ENCODE peak calls at places on chromosomes 7 and 10, in ten cellular contexts. I is stimulated activated CD4-positive, alpha-beta T cell treated with anti-CD3 and anti-CD28 coated beads, Interleukin-2, amount 100 ng/mL, for 48 hours; K is heart right ventricle; X is left cardiac atrium; T is NCI-H460; P is RCC 7860; C is A549; D is activated T-cell treated with anti-CD3 and anti-CD28 coated beads for 1 hour; U is OCI-M1; O is neuronal stem cell. G is an unnamed sample.

GRCh38 chr10:133159950-133160812 is at the start of gene KNDC1:
- DNase-seq in I (no peak), K (no peak), X (no peak), T (no peak), P (no peak), C (peak), D (no peak), U (peak), O (no peak), G (peak)

GRCh38 chr10:114110174-114110972 is 63.6 kb downstream of the CCDC186 start:
- DNase-seq in I (no peak), K (no peak), X (no peak), T (peak), P (no peak), C (peak), D (no peak), U (peak), O (no peak), G (no peak)

GRCh38 chr10:61760943-61761824 is 98.5 kb downstream of the CABCOCO1 start:
- DNase-seq in I (no peak), K (no peak), X (no peak), T (peak), P (peak), C (no peak), D (no peak), U (peak), O (no peak), G (no peak)

GRCh38 chr7:134513169-134513752 is 14.1 kb upstream of the AKR1B10 start:
- DNase-seq in I (peak), K (peak), X (peak), T (peak), P (peak), C (peak), D (no peak), U (peak), O (peak), G (peak)

GRCh38 chr10:112360308-112361270 is 13.3 kb upstream of the ACSL5 start:
- DNase-seq in I (no peak), K (peak), X (peak), T (no peak), P (no peak), C (no peak), D (no peak), U (no peak), O (no peak), G (no peak)

GRCh38 chr10:13485623-13486022 is 43.2 kb downstream of the BEND7 start:
- DNase-seq in I (no peak), K (no peak), X (no peak), T (no peak), P (no peak), C (peak), D (no peak), U (peak), O (no peak), G (no peak)

GRCh38 chr10:71814923-71815411 is 36.1 kb downstream of the PSAP start:
- DNase-seq in I (no peak), K (no peak), X (no peak), T (no peak), P (no peak), C (no peak), D (no peak), U (no peak), O (no peak), G (no peak)

GRCh38 chr7:156127166-156128134 is 315.2 kb upstream of the SHH start:
- DNase-seq in I (no peak), K (no peak), X (no peak), T (peak), P (no peak), C (no peak), D (no peak), U (no peak), O (no peak), G (no peak)

GRCh38 chr7:36600869-36601530 is 123.3 kb downstream of the AOAH start:
- DNase-seq in I (peak), K (no peak), X (no peak), T (no peak), P (peak), C (peak), D (no peak), U (no peak), O (no peak), G (no peak)

GRCh38 chr10:103612462-103613365 is 119.2 kb downstream of the NEURL1 start:
- DNase-seq in I (no peak), K (no peak), X (no peak), T (no peak), P (peak), C (no peak), D (no peak), U (no peak), O (no peak), G (no peak)

GRCh38 chr10:31701546-31701945 is 227.1 kb downstream of the ARHGAP12 start:
- DNase-seq in I (no peak), K (no peak), X (no peak), T (no peak), P (no peak), C (no peak), D (no peak), U (no peak), O (no peak), G (no peak)

GRCh38 chr10:36141786-36142560 is 499.9 kb upstream of the FZD8 start:
- DNase-seq in I (no peak), K (peak), X (no peak), T (no peak), P (no peak), C (no peak), D (no peak), U (no peak), O (no peak), G (no peak)

GRCh38 chr10:5492929-5493576 is 6.3 kb downstream of the CALML5 start:
- DNase-seq in I (no peak), K (no peak), X (no peak), T (no peak), P (no peak), C (no peak), D (no peak), U (no peak), O (no peak), G (no peak)

GRCh38 chr10:132480356-132480755 is 57.2 kb upstream of the INPP5A start:
- DNase-seq in I (no peak), K (no peak), X (no peak), T (no peak), P (no peak), C (no peak), D (no peak), U (no peak), O (no peak), G (no peak)

GRCh38 chr7:30928254-30928872 is 16.7 kb downstream of the AQP1 start:
- DNase-seq in I (no peak), K (no peak), X (no peak), T (no peak), P (no peak), C (no peak), D (no peak), U (no peak), O (no peak), G (no peak)

GRCh38 chr7:33892945-33893344 is 12.4 kb upstream of the BMPER start:
- DNase-seq in I (no peak), K (no peak), X (peak), T (no peak), P (no peak), C (no peak), D (no peak), U (no peak), O (no peak), G (no peak)

GRCh38 chr7:36658603-36659516 is 65.4 kb downstream of the AOAH start:
- DNase-seq in I (no peak), K (peak), X (no peak), T (peak), P (peak), C (peak), D (no peak), U (no peak), O (peak), G (peak)

GRCh38 chr7:56097700-56098099 is 4.9 kb upstream of the PHKG1 start:
- DNase-seq in I (no peak), K (peak), X (peak), T (no peak), P (peak), C (no peak), D (no peak), U (peak), O (no peak), G (no peak)

GRCh38 chr7:100572281-100572948 is 1.3 kb downstream of the SAP25 start:
- DNase-seq in I (no peak), K (no peak), X (no peak), T (no peak), P (no peak), C (no peak), D (no peak), U (no peak), O (no peak), G (no peak)

GRCh38 chr7:149495785-149496641 is 1.6 kb downstream of the ZNF746 start:
- DNase-seq in I (no peak), K (peak), X (peak), T (peak), P (peak), C (no peak), D (no peak), U (peak), O (no peak), G (no peak)

GRCh38 chr7:37488163-37488759 is 39.6 kb upstream of the ELMO1 start:
- DNase-seq in I (no peak), K (no peak), X (no peak), T (no peak), P (no peak), C (no peak), D (no peak), U (peak), O (no peak), G (no peak)

GRCh38 chr10:49365275-49365674 is 30.6 kb downstream of the DRGX start:
- DNase-seq in I (no peak), K (no peak), X (no peak), T (no peak), P (no peak), C (no peak), D (no peak), U (no peak), O (no peak), G (no peak)

G was measured in neural crest cell.